ENCODE peak calls at places on chromosomes 12 and 14, in four cellular contexts. Z is K562, P is HepG2, G is HCT116. C is an unnamed sample.

GRCh38 chr14:67973415-67973814 is 153.8 kb downstream of the RAD51B start:
- DNase-seq in Z (no peak), P (no peak), G (no peak), C (no peak)

GRCh38 chr12:130286041-130286440 is 51.6 kb upstream of the PIWIL1 start:
- DNase-seq in Z (peak; percentile 24), P (peak; percentile 11), G (no peak), C (no peak)

GRCh38 chr12:55955800-55956508 is 9.9 kb downstream of the PMEL start:
- DNase-seq in Z (peak; percentile 57), P (peak; percentile 48), G (peak; percentile 88), C (no peak)

GRCh38 chr14:95055318-95055717 is 102.0 kb downstream of the DICER1 start:
- DNase-seq in Z (no peak), P (no peak), G (no peak), C (no peak)

GRCh38 chr12:52850681-52851080 is 1.9 kb upstream of the KRT78 start:
- DNase-seq in Z (no peak), P (no peak), G (no peak), C (no peak)

GRCh38 chr12:58668831-58669230 is 251.5 kb downstream of the LRIG3 start:
- DNase-seq in Z (no peak), P (no peak), G (no peak), C (no peak)

GRCh38 chr12:122515275-122515674 is 11.5 kb downstream of the RSRC2 start:
- DNase-seq in Z (no peak), P (no peak), G (no peak), C (no peak)

GRCh38 chr12:86137936-86138335 is 118.3 kb downstream of the MGAT4C start:
- DNase-seq in Z (no peak), P (no peak), G (peak; percentile 16), C (no peak)

GRCh38 chr14:73125746-73126145 is 10.6 kb upstream of the PSEN1 start:
- DNase-seq in Z (no peak), P (no peak), G (no peak), C (no peak)

GRCh38 chr12:92146865-92147264 is 1.2 kb upstream of the BTG1 start:
- DNase-seq in Z (peak; percentile 30), P (no peak), G (no peak), C (no peak)

GRCh38 chr12:108299980-108300696 is 39.0 kb downstream of the CMKLR1 start:
- DNase-seq in Z (no peak), P (no peak), G (no peak), C (no peak)

GRCh38 chr12:92503029-92503931 is 199.5 kb upstream of the PLEKHG7 start:
- DNase-seq in Z (no peak), P (peak; percentile 60), G (no peak), C (no peak)

GRCh38 chr12:76018111-76018510 is 13.5 kb downstream of the PHLDA1 start:
- DNase-seq in Z (no peak), P (peak; percentile 61), G (no peak), C (no peak)

GRCh38 chr12:68317047-68317667 is 15.0 kb downstream of the MDM1 start:
- DNase-seq in Z (peak; percentile 65), P (peak; percentile 35), G (peak; percentile 27), C (no peak)

GRCh38 chr12:26011099-26011498 is 52.6 kb downstream of the RASSF8 start:
- DNase-seq in Z (no peak), P (no peak), G (no peak), C (no peak)

GRCh38 chr12:91845365-91845764 is 300.3 kb downstream of the BTG1 start:
- DNase-seq in Z (no peak), P (no peak), G (no peak), C (no peak)

GRCh38 chr12:43858096-43858495 is 22.2 kb downstream of the TMEM117 start:
- DNase-seq in Z (no peak), P (no peak), G (no peak), C (no peak)

GRCh38 chr14:102095871-102096568 is 9.2 kb upstream of the HSP90AA1 start:
- DNase-seq in Z (no peak), P (no peak), G (no peak), C (no peak)

GRCh38 chr14:73239463-73240241 is 2.3 kb downstream of the PAPLN start:
- DNase-seq in Z (no peak), P (no peak), G (no peak), C (no peak)

GRCh38 chr12:106582661-106583577 is at the start of gene RFX4:
- DNase-seq in Z (no peak), P (no peak), G (no peak), C (no peak)

GRCh38 chr12:94618995-94619695 is 31.2 kb downstream of the TMCC3 start:
- DNase-seq in Z (no peak), P (no peak), G (peak; percentile 63), C (peak; percentile 56)

GRCh38 chr14:75417674-75418073 is 10.1 kb upstream of the JDP2 start:
- DNase-seq in Z (peak; percentile 12), P (peak; percentile 18), G (no peak), C (no peak)

GRCh38 chr12:79452906-79453305 is 237.9 kb downstream of the PAWR start:
- DNase-seq in Z (no peak), P (no peak), G (no peak), C (no peak)

GRCh38 chr12:82458101-82458500 is 99.8 kb downstream of the METTL25 start:
- DNase-seq in Z (no peak), P (no peak), G (no peak), C (no peak)

GRCh38 chr14:54767450-54767849 is 135.2 kb downstream of the GCH1 start:
- DNase-seq in Z (no peak), P (no peak), G (no peak), C (no peak)

GRCh38 chr12:80589091-80589490 is 118.3 kb upstream of the MYF6 start:
- DNase-seq in Z (no peak), P (no peak), G (no peak), C (no peak)

GRCh38 chr12:12807970-12808702 is 5.0 kb upstream of the DDX47 start:
- DNase-seq in Z (no peak), P (no peak), G (no peak), C (no peak)

GRCh38 chr14:104143521-104144452 is 5.4 kb downstream of the KIF26A start:
- DNase-seq in Z (no peak), P (no peak), G (no peak), C (no peak)

DNA sequence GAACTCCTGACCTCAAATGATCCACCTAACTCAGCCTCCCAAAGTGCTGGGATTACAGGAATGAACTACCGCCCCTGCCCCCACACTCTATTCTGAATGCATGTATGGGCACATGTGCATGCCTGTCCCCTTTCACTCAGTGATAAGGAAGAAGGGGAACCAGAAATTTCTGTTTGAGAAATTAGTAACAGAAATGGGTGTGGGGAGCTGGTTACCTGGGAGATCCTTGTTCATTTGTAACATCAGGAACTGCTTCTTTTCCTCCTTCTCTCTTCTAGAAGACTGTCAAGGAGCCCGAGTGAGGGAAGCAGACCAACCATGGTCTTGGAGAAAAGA is 3.5 kb downstream of the PPP1R3E start:
- DNase-seq in Z (no peak), P (no peak), G (no peak), C (no peak)
- H3K27ac ChIP-seq in Z (no peak overlapping the region), P (peak overlapping the region; percentile 12), G (no peak overlapping the region), C (no peak overlapping the region)

DNA sequence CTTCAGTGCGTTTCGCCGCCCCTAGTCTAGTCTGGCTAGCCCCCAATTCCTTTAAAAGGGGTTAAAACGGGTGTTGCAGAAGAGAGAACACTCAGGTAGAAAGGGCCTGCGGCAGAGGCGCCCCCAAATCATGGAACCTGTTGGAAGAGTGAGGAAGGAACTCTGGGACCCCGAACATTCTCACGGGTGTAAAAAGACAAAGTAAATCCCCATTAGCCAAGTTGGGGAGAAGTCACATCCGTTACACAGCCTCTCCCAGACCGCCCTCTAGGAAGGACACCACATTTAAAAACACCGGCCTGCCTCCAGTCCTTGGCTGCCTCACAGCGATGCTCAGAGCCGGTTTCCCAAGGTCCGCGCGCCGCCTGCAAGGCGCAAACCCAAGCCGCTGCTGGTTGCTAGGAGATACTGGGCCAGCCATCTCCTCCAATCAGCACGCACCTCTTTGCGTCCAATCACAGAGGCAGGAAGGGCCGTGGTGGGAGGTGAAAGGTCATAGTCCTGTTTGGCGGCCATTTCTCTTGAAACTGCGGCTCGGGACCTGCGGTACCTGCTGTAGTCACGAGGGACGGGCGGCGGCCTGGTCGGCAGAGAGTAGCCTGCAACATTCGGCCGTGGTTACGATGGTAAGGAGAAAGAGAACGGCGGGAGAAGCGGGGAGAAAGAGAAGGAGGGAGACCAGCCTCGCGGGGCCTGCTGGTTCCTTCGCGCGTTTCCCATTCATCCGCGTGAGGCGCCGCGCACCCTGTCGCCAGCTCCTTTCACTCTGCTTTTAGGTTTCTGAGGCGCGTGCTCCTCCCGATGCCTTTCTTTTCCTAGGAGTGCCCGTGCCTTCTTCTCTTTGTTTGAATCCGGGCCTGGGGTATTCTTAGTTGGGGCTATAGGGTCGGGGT is at the start of gene SNRPF:
- DNase-seq in Z (peak; percentile 97), P (peak; percentile 95), G (peak; percentile 94), C (peak; percentile 93)
- TF ChIP-seq CTCF in Z (no peak), P (peak; percentile 34), G (no peak), C (peak; percentile 15)

DNA sequence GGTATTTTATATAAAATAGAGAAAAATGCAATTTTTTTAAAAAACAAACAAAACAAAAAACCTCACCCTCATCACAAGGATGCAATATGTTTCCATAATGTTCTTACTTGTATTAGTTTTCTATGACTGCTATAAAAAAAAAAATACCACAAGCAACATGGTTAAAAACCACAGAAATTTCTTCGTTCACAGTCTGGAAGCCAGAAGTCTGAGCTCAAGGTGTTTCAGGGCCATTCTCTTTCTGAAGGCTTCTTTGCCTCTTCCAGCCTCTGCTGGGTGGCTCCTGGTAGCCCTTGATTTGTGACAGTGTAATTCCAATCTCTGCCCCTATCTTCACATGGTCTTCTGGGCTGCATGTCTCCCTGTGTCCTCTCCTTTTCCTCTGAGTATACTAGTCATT is 21.5 kb upstream of the SSTR1 start:
- DNase-seq in Z (no peak), P (no peak), G (no peak), C (no peak)
- TF ChIP-seq TCF7L2 in Z (no peak), P (no peak), G (no peak), C (no peak)

GRCh38 chr12:57606016-57606311 is 1.3 kb downstream of the DTX3 start:
- DNase-seq in Z (no peak), P (no peak), G (no peak), C (no peak)
- H3K27ac ChIP-seq in Z (no peak overlapping the region), P (no peak overlapping the region), G (no peak overlapping the region), C (no peak overlapping the region)

GRCh38 chr14:78904094-78904493 is 733.9 kb downstream of the NRXN3 start:
- DNase-seq in Z (no peak), P (no peak), G (no peak), C (no peak)

GRCh38 chr14:78897443-78897842 is 727.3 kb downstream of the NRXN3 start:
- DNase-seq in Z (no peak), P (no peak), G (no peak), C (no peak)

DNA sequence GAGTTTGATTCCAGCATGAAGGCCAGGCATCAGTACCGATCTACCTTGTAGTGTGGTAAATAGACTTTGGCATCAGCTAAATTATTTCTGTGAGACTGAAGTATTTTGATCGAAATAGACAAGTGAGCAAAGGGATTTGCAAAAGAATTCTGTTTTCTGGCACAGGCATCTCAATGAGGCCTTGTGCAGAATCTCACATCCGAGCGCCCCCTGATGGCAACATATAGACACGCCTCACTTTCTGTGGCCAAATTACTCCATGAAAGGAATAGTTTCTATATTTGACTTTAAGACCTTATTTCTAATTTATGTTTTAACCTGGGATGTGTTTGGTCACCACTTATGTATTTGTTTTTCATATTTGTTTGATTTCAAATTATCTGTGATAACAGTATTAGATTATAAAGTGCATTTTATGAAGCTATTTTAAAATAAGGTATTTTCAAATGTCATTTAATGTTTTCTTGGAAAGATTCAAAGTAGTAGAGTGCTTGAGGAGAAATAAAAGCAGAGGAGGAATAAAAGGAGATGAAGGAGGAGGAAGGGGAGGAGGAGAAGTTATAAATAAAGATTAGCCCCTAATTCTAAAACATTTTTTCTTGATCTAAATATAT is 731.9 kb downstream of the NRXN3 start:
- DNase-seq in Z (peak; percentile 5), P (peak; percentile 8), G (no peak), C (no peak)
- TF ChIP-seq CTCF in Z (no peak), P (peak; percentile 49), G (no peak), C (peak; percentile 65)

GRCh38 chr14:106378191-106378590 is 851.8 kb downstream of the TMEM121 start:
- DNase-seq in Z (peak; percentile 10), P (no peak), G (no peak), C (no peak)
- TF ChIP-seq TCF7L2 in Z (no peak), P (no peak), G (no peak), C (no peak)

C was measured in Panc1.